ENCODE peak calls at places on chromosomes 3 and 15, in five cellular contexts. F is HepG2; N is mucosa of descending colon; J is T-cell; L is activated CD4-positive, alpha-beta T cell treated with anti-CD3 and anti-CD28 coated beads, Interleukin-2, amount 50 U/mL, for 24 hours. Z is an unnamed sample.

GRCh38 chr15:40345867-40346578 is 4.8 kb upstream of the PHGR1 start:
- DNase-seq in L (no peak), J (no peak), F (no peak), N (peak), Z (no peak)

GRCh38 chr3:89067736-89068135 is 39.7 kb upstream of the EPHA3 start:
- DNase-seq in N (no peak), F (no peak), J (no peak), L (no peak), Z (no peak)

GRCh38 chr3:42397644-42398043 is 12.8 kb downstream of the LYZL4 start:
- DNase-seq in N (no peak), J (no peak), F (no peak), L (no peak), Z (no peak)

GRCh38 chr15:69757186-69757585 is 304.6 kb downstream of the RPLP1 start:
- DNase-seq in F (no peak), L (peak), N (no peak), J (no peak), Z (no peak)

GRCh38 chr3:72190050-72190449 is 405.1 kb upstream of the PROK2 start:
- DNase-seq in F (no peak), N (no peak), L (no peak), J (no peak), Z (no peak)

GRCh38 chr3:21506061-21506460 is 244.9 kb downstream of the ZNF385D start:
- DNase-seq in L (no peak), F (no peak), N (no peak), J (no peak), Z (no peak)

GRCh38 chr3:4999626-5000184 is 20.5 kb downstream of the BHLHE40 start:
- DNase-seq in J (no peak), L (no peak), F (no peak), N (no peak), Z (no peak)

GRCh38 chr3:172643780-172644179 is 67.1 kb downstream of the NCEH1 start:
- DNase-seq in F (no peak), L (no peak), N (no peak), J (no peak), Z (peak)

GRCh38 chr15:71559098-71559497 is 251.3 kb upstream of the NR2E3 start:
- DNase-seq in F (no peak), L (no peak), J (no peak), N (no peak), Z (no peak)

GRCh38 chr15:37019479-37020433 is 80.6 kb downstream of the MEIS2 start:
- DNase-seq in N (no peak), F (peak), J (no peak), L (no peak), Z (no peak)

GRCh38 chr3:7707192-7707591 is 794.4 kb upstream of the LMCD1 start:
- DNase-seq in N (no peak), F (no peak), L (no peak), J (no peak), Z (no peak)

GRCh38 chr15:92164327-92165000 is 229.2 kb upstream of the ST8SIA2 start:
- DNase-seq in L (no peak), N (no peak), J (no peak), F (peak), Z (no peak)

GRCh38 chr3:117480493-117480892 is 770.9 kb downstream of the TUSC7 start:
- DNase-seq in F (no peak), L (no peak), N (no peak), J (no peak), Z (no peak)

GRCh38 chr15:90871716-90872480 is 3.5 kb downstream of the FURIN start:
- DNase-seq in F (no peak), N (no peak), L (no peak), J (no peak), Z (no peak)

GRCh38 chr15:44082558-44083151 is 112.4 kb downstream of the FRMD5 start:
- DNase-seq in L (no peak), F (no peak), J (no peak), N (no peak), Z (no peak)

GRCh38 chr3:193452338-193452737 is 73.8 kb upstream of the ATP13A5 start:
- DNase-seq in F (no peak), J (no peak), L (no peak), N (no peak), Z (no peak)

GRCh38 chr3:184135149-184135910 is at the start of gene EIF2B5:
- DNase-seq in L (peak), N (peak), F (peak), J (peak), Z (peak)

GRCh38 chr15:98321916-98322315 is 326.4 kb upstream of the IGF1R start:
- DNase-seq in F (no peak), L (no peak), N (no peak), J (no peak), Z (no peak)

GRCh38 chr3:45026038-45026437 is at the start of gene CLEC3B:
- DNase-seq in N (peak), F (no peak), J (no peak), L (no peak), Z (no peak)

GRCh38 chr3:124084398-124084881 is 92.5 kb upstream of the ROPN1 start:
- DNase-seq in F (no peak), N (no peak), J (no peak), L (no peak), Z (no peak)

GRCh38 chr3:42229942-42230688 is 35.9 kb downstream of the CCK start:
- DNase-seq in J (no peak), L (no peak), N (no peak), F (peak), Z (peak)

GRCh38 chr3:182760576-182761164 is 32.6 kb upstream of the ATP11B start:
- DNase-seq in F (peak), J (no peak), N (no peak), L (no peak), Z (no peak)

GRCh38 chr15:29701151-29701550 is 121.1 kb downstream of the TJP1 start:
- DNase-seq in L (no peak), N (no peak), F (no peak), J (no peak), Z (no peak)

GRCh38 chr3:143627336-143627735 is 220.9 kb downstream of the SLC9A9 start:
- DNase-seq in F (no peak), J (no peak), L (no peak), N (no peak), Z (no peak)

GRCh38 chr3:13078158-13078905 is 5.1 kb upstream of the IQSEC1 start:
- DNase-seq in J (no peak), L (no peak), F (no peak), N (no peak), Z (no peak)

GRCh38 chr15:97750071-97750470 is 210.4 kb upstream of the ARRDC4 start:
- DNase-seq in N (no peak), J (no peak), F (no peak), L (no peak), Z (no peak)

GRCh38 chr3:135650309-135650708 is 315.2 kb upstream of the PPP2R3A start:
- DNase-seq in N (no peak), J (no peak), L (no peak), F (no peak), Z (no peak)

GRCh38 chr15:69282128-69282743 is 16.5 kb upstream of the PAQR5 start:
- DNase-seq in F (no peak), N (no peak), J (no peak), L (no peak), Z (no peak)

GRCh38 chr3:51337666-51338065 is 47.4 kb upstream of the MANF start:
- DNase-seq in N (no peak), L (no peak), J (no peak), F (no peak), Z (no peak)

GRCh38 chr15:48283361-48284157 is 47.7 kb upstream of the DUT start:
- DNase-seq in F (peak), L (no peak), J (no peak), N (no peak), Z (no peak)

GRCh38 chr3:182605882-182606611 is 187.3 kb upstream of the ATP11B start:
- DNase-seq in J (no peak), L (no peak), N (no peak), F (no peak), Z (no peak)

GRCh38 chr3:29759443-29760033 is 478.7 kb downstream of the RBMS3 start:
- DNase-seq in F (no peak), L (no peak), J (no peak), N (no peak), Z (no peak)

GRCh38 chr3:146165844-146166243 is 4.9 kb upstream of the PLOD2 start:
- DNase-seq in F (no peak), L (no peak), N (no peak), J (no peak), Z (no peak)

GRCh38 chr15:64067564-64068030 is 21.3 kb upstream of the DAPK2 start:
- DNase-seq in N (no peak), J (peak), F (peak), L (peak), Z (peak)

GRCh38 chr3:179179979-179180758 is 32.0 kb downstream of the PIK3CA start:
- DNase-seq in J (no peak), N (no peak), F (no peak), L (no peak), Z (no peak)

GRCh38 chr3:156637480-156638022 is 36.8 kb upstream of the TIPARP start:
- DNase-seq in F (no peak), L (no peak), J (no peak), N (no peak), Z (no peak)

GRCh38 chr15:77901921-77902750 is 175.4 kb downstream of the TBC1D2B start:
- DNase-seq in J (no peak), L (no peak), F (no peak), N (no peak), Z (no peak)

GRCh38 chr3:42189746-42190145 is 76.2 kb downstream of the CCK start:
- DNase-seq in L (no peak), N (no peak), J (no peak), F (no peak), Z (no peak)